ENCODE peak calls at places on chromosomes 11 and 22, in five cellular contexts. C, B, E, X and S are unnamed samples.
A peak's percentile ranks its signal among the peaks of the same experiment; 100 is the strongest.

GRCh38 chr11:74844072-74844471 is 95.4 kb downstream of the RNF169 start:
- DNase-seq in E (no peak), X (no peak), B (no peak), C (no peak), S (no peak)

GRCh38 chr22:45880732-45881523 is 96.0 kb downstream of the WNT7B start:
- DNase-seq in E (no peak), B (no peak), X (no peak), C (no peak), S (no peak)

GRCh38 chr11:44445500-44446340 is 119.7 kb upstream of the CD82 start:
- DNase-seq in X (no peak), E (no peak), B (no peak), C (no peak), S (no peak)

GRCh38 chr22:42865536-42865935 is 8.5 kb upstream of the ARFGAP3 start:
- DNase-seq in E (no peak), B (no peak), C (no peak), X (no peak), S (no peak)

GRCh38 chr11:64566915-64567882 is 23.8 kb upstream of the SLC22A12 start:
- DNase-seq in E (no peak), B (no peak), X (no peak), C (no peak), S (no peak)

GRCh38 chr11:43923327-43924111 is 18.9 kb upstream of the C11orf96 start:
- DNase-seq in X (no peak), B (peak; percentile 92), E (peak; percentile 36), C (no peak), S (no peak)

GRCh38 chr11:46513934-46514342 is 79.9 kb downstream of the AMBRA1 start:
- DNase-seq in B (peak; percentile 41), C (no peak), E (peak; percentile 29), X (peak; percentile 39), S (no peak)

GRCh38 chr11:77580712-77581337 is 8.9 kb upstream of the AQP11 start:
- DNase-seq in B (peak; percentile 21), X (no peak), E (no peak), C (no peak), S (no peak)

GRCh38 chr11:12050911-12051667 is 42.7 kb upstream of the DKK3 start:
- DNase-seq in B (no peak), E (peak; percentile 29), X (no peak), C (no peak), S (no peak)